ENCODE peak calls at places on chromosomes 12 and 14, in seven cellular contexts. P, D, A, L, B, F and K are unnamed samples.

GRCh38 chr12:43337571-43338497 is 214.2 kb downstream of the ADAMTS20 start:
- DNase-seq in P (peak; percentile 6), A (no peak), B (no peak), L (no peak), F (no peak), D (no peak), K (no peak)

GRCh38 chr12:11798856-11799530 is 149.5 kb downstream of the ETV6 start:
- DNase-seq in B (no peak), L (peak; percentile 63), D (peak; percentile 94), F (no peak), A (peak; percentile 95), P (no peak), K (peak; percentile 56)

GRCh38 chr12:87253157-87253556 is 776.0 kb downstream of the C12orf50 start:
- DNase-seq in L (no peak), B (no peak), F (no peak), D (no peak), A (no peak), P (no peak), K (no peak)

GRCh38 chr12:30847259-30847658 is 79.3 kb upstream of the TSPAN11 start:
- DNase-seq in B (no peak), L (peak; percentile 8), P (no peak), F (no peak), D (peak; percentile 74), A (peak; percentile 53), K (no peak)

GRCh38 chr12:96425973-96426372 is 25.7 kb upstream of the CDK17 start:
- DNase-seq in P (no peak), F (no peak), D (peak; percentile 81), L (peak; percentile 54), B (no peak), A (no peak), K (no peak)

GRCh38 chr12:14076538-14076937 is 95.1 kb upstream of the GRIN2B start:
- DNase-seq in B (no peak), P (no peak), D (no peak), A (no peak), F (no peak), L (no peak), K (no peak)

GRCh38 chr14:51654549-51654879 is 2.8 kb downstream of the FRMD6 start:
- DNase-seq in D (no peak), L (no peak), P (no peak), B (no peak), F (no peak), A (no peak), K (no peak)

GRCh38 chr14:91008759-91009409 is 51.6 kb downstream of the RPS6KA5 start:
- DNase-seq in B (no peak), P (no peak), L (no peak), A (no peak), D (no peak), F (no peak), K (peak; percentile 21)

GRCh38 chr12:98741229-98741614 is 96.1 kb downstream of the APAF1 start:
- DNase-seq in A (no peak), D (no peak), F (peak; percentile 26), P (no peak), L (no peak), B (no peak), K (no peak)

GRCh38 chr14:99855271-99855670 is 62.1 kb downstream of the EML1 start:
- DNase-seq in B (no peak), L (no peak), P (no peak), A (no peak), F (no peak), D (no peak), K (no peak)

GRCh38 chr12:1593232-1594044 is 943 bp downstream of the FBXL14 start:
- DNase-seq in B (no peak), F (no peak), A (no peak), L (no peak), P (peak; percentile 51), D (no peak), K (peak; percentile 48)

GRCh38 chr14:74571901-74572828 is 39.9 kb downstream of the LTBP2 start:
- DNase-seq in F (peak; percentile 74), P (no peak), B (no peak), L (peak; percentile 97), D (peak; percentile 100), A (peak; percentile 93), K (peak; percentile 41)

GRCh38 chr12:104386461-104386860 is 70.3 kb upstream of the CHST11 start:
- DNase-seq in P (no peak), D (no peak), F (no peak), L (no peak), B (no peak), A (no peak), K (no peak)

GRCh38 chr14:34325493-34325892 is 136.5 kb downstream of the SPTSSA start:
- DNase-seq in B (no peak), A (no peak), L (no peak), F (no peak), P (no peak), D (no peak), K (no peak)

GRCh38 chr14:48937796-48938195 is 648.4 kb downstream of the RPS29 start:
- DNase-seq in P (no peak), B (no peak), F (peak; percentile 5), A (no peak), D (peak; percentile 6), L (no peak), K (no peak)

GRCh38 chr12:41067941-41068645 is 120.0 kb upstream of the PDZRN4 start:
- DNase-seq in P (no peak), D (no peak), B (no peak), F (no peak), L (no peak), A (no peak), K (no peak)

GRCh38 chr12:95607642-95608041 is 56.4 kb upstream of the USP44 start:
- DNase-seq in L (no peak), B (no peak), A (no peak), P (no peak), F (no peak), D (no peak), K (no peak)

GRCh38 chr12:87953257-87953860 is 75.8 kb downstream of the C12orf50 start:
- DNase-seq in D (peak; percentile 40), A (peak; percentile 39), F (peak; percentile 33), L (peak; percentile 36), B (no peak), P (peak; percentile 16), K (no peak)

GRCh38 chr14:37599527-37600368 is 4.3 kb downstream of the TTC6 start:
- DNase-seq in A (no peak), D (no peak), B (no peak), P (peak; percentile 21), F (no peak), L (no peak), K (no peak)

GRCh38 chr12:102050660-102051430 is 10.9 kb downstream of the WASHC3 start:
- DNase-seq in F (no peak), A (no peak), L (no peak), D (no peak), P (no peak), B (no peak), K (no peak)

GRCh38 chr14:104656014-104656714 is 33.3 kb upstream of the INF2 start:
- DNase-seq in D (no peak), L (no peak), A (no peak), P (no peak), B (no peak), F (no peak), K (no peak)

GRCh38 chr14:52014601-52015267 is 25.4 kb downstream of the RTRAF start:
- DNase-seq in A (no peak), D (no peak), B (no peak), P (no peak), F (no peak), L (no peak), K (peak; percentile 53)

GRCh38 chr14:78790262-78790661 is 620.1 kb downstream of the NRXN3 start:
- DNase-seq in A (no peak), D (no peak), L (no peak), P (no peak), B (no peak), F (no peak), K (no peak)

GRCh38 chr12:116478243-116478773 is 80.9 kb upstream of the MAP1LC3B2 start:
- DNase-seq in A (no peak), L (no peak), D (no peak), F (no peak), B (no peak), P (no peak), K (no peak)

GRCh38 chr14:51342226-51342625 is 102.2 kb downstream of the TMX1 start:
- DNase-seq in B (no peak), D (no peak), F (no peak), L (no peak), P (no peak), A (peak; percentile 31), K (no peak)

GRCh38 chr12:21992823-21993222 is 51.6 kb upstream of the ABCC9 start:
- DNase-seq in F (no peak), A (no peak), B (no peak), P (peak; percentile 17), D (no peak), L (no peak), K (no peak)

GRCh38 chr12:128817115-128818015 is 6.4 kb downstream of the SLC15A4 start:
- DNase-seq in L (no peak), F (peak; percentile 73), P (peak; percentile 57), A (peak; percentile 73), D (peak; percentile 79), B (no peak), K (peak; percentile 60)

GRCh38 chr12:13177896-13178295 is 18.6 kb upstream of the EMP1 start:
- DNase-seq in B (no peak), D (no peak), L (no peak), A (no peak), F (no peak), P (no peak), K (no peak)